ENCODE peak calls at places on chromosomes 11 and 22, in six cellular contexts. One of them, this sample, is unnamed.

GRCh38 chr11:117748771-117749540 is 48.1 kb downstream of the DSCAML1 start:
- DNase-seq in stimulated activated CD4-positive, alpha-beta T cell treated with anti-CD3 and anti-CD28 coated beads, TNF-alpha, amount 100 ng/mL, for 4 hours: no peak
- DNase-seq in RWPE1: no peak
- DNase-seq in EL: no peak
- DNase-seq in HTR-8/SVneo: no peak
- DNase-seq in activated naive CD8-positive, alpha-beta T cell treated with anti-CD3 and anti-CD28 coated beads, Interleukin-2, amount 50 U/mL, for 16 hours: no peak
- DNase-seq in this sample: no peak

GRCh38 chr11:62556102-62556871 is 9.7 kb upstream of the AHNAK start:
- DNase-seq in stimulated activated CD4-positive, alpha-beta T cell treated with anti-CD3 and anti-CD28 coated beads, TNF-alpha, amount 100 ng/mL, for 4 hours: no peak
- DNase-seq in HTR-8/SVneo: peak
- DNase-seq in RWPE1: peak
- DNase-seq in EL: peak
- DNase-seq in activated naive CD8-positive, alpha-beta T cell treated with anti-CD3 and anti-CD28 coated beads, Interleukin-2, amount 50 U/mL, for 16 hours: no peak
- DNase-seq in this sample: peak

GRCh38 chr11:2804189-2804588 is 81.4 kb downstream of the CDKN1C start:
- DNase-seq in EL: no peak
- DNase-seq in stimulated activated CD4-positive, alpha-beta T cell treated with anti-CD3 and anti-CD28 coated beads, TNF-alpha, amount 100 ng/mL, for 4 hours: no peak
- DNase-seq in activated naive CD8-positive, alpha-beta T cell treated with anti-CD3 and anti-CD28 coated beads, Interleukin-2, amount 50 U/mL, for 16 hours: no peak
- DNase-seq in RWPE1: no peak
- DNase-seq in HTR-8/SVneo: no peak
- DNase-seq in this sample: no peak

GRCh38 chr11:123261345-123262106 is 66.5 kb upstream of the CLMP start:
- DNase-seq in stimulated activated CD4-positive, alpha-beta T cell treated with anti-CD3 and anti-CD28 coated beads, TNF-alpha, amount 100 ng/mL, for 4 hours: peak
- DNase-seq in HTR-8/SVneo: peak
- DNase-seq in RWPE1: peak
- DNase-seq in activated naive CD8-positive, alpha-beta T cell treated with anti-CD3 and anti-CD28 coated beads, Interleukin-2, amount 50 U/mL, for 16 hours: peak
- DNase-seq in EL: peak
- DNase-seq in this sample: peak

GRCh38 chr11:23976776-23977380 is 520.0 kb upstream of the LUZP2 start:
- DNase-seq in EL: peak
- DNase-seq in activated naive CD8-positive, alpha-beta T cell treated with anti-CD3 and anti-CD28 coated beads, Interleukin-2, amount 50 U/mL, for 16 hours: no peak
- DNase-seq in HTR-8/SVneo: no peak
- DNase-seq in stimulated activated CD4-positive, alpha-beta T cell treated with anti-CD3 and anti-CD28 coated beads, TNF-alpha, amount 100 ng/mL, for 4 hours: no peak
- DNase-seq in RWPE1: no peak
- DNase-seq in this sample: peak

GRCh38 chr11:119864836-119865235 is 135.8 kb upstream of the NECTIN1 start:
- DNase-seq in activated naive CD8-positive, alpha-beta T cell treated with anti-CD3 and anti-CD28 coated beads, Interleukin-2, amount 50 U/mL, for 16 hours: no peak
- DNase-seq in RWPE1: no peak
- DNase-seq in HTR-8/SVneo: no peak
- DNase-seq in EL: no peak
- DNase-seq in stimulated activated CD4-positive, alpha-beta T cell treated with anti-CD3 and anti-CD28 coated beads, TNF-alpha, amount 100 ng/mL, for 4 hours: no peak
- DNase-seq in this sample: no peak

GRCh38 chr11:66626382-66626781 is 10.0 kb downstream of the RBM14 start:
- DNase-seq in RWPE1: no peak
- DNase-seq in stimulated activated CD4-positive, alpha-beta T cell treated with anti-CD3 and anti-CD28 coated beads, TNF-alpha, amount 100 ng/mL, for 4 hours: no peak
- DNase-seq in activated naive CD8-positive, alpha-beta T cell treated with anti-CD3 and anti-CD28 coated beads, Interleukin-2, amount 50 U/mL, for 16 hours: no peak
- DNase-seq in EL: no peak
- DNase-seq in HTR-8/SVneo: no peak
- DNase-seq in this sample: no peak

GRCh38 chr11:110305169-110306018 is 9.0 kb upstream of the RDX start:
- DNase-seq in activated naive CD8-positive, alpha-beta T cell treated with anti-CD3 and anti-CD28 coated beads, Interleukin-2, amount 50 U/mL, for 16 hours: no peak
- DNase-seq in RWPE1: peak
- DNase-seq in EL: no peak
- DNase-seq in HTR-8/SVneo: no peak
- DNase-seq in stimulated activated CD4-positive, alpha-beta T cell treated with anti-CD3 and anti-CD28 coated beads, TNF-alpha, amount 100 ng/mL, for 4 hours: no peak
- DNase-seq in this sample: no peak

GRCh38 chr11:68282141-68282860 is 10.5 kb upstream of the C11orf24 start:
- DNase-seq in EL: no peak
- DNase-seq in RWPE1: peak
- DNase-seq in HTR-8/SVneo: no peak
- DNase-seq in activated naive CD8-positive, alpha-beta T cell treated with anti-CD3 and anti-CD28 coated beads, Interleukin-2, amount 50 U/mL, for 16 hours: no peak
- DNase-seq in stimulated activated CD4-positive, alpha-beta T cell treated with anti-CD3 and anti-CD28 coated beads, TNF-alpha, amount 100 ng/mL, for 4 hours: no peak
- DNase-seq in this sample: no peak

GRCh38 chr22:21726650-21727049 is 8.9 kb downstream of the YPEL1 start:
- DNase-seq in HTR-8/SVneo: no peak
- DNase-seq in EL: no peak
- DNase-seq in stimulated activated CD4-positive, alpha-beta T cell treated with anti-CD3 and anti-CD28 coated beads, TNF-alpha, amount 100 ng/mL, for 4 hours: no peak
- DNase-seq in RWPE1: no peak
- DNase-seq in activated naive CD8-positive, alpha-beta T cell treated with anti-CD3 and anti-CD28 coated beads, Interleukin-2, amount 50 U/mL, for 16 hours: no peak
- DNase-seq in this sample: no peak

GRCh38 chr11:10856689-10857603 is 907 bp downstream of the ZBED5 start:
- DNase-seq in HTR-8/SVneo: peak
- DNase-seq in EL: peak
- DNase-seq in activated naive CD8-positive, alpha-beta T cell treated with anti-CD3 and anti-CD28 coated beads, Interleukin-2, amount 50 U/mL, for 16 hours: no peak
- DNase-seq in stimulated activated CD4-positive, alpha-beta T cell treated with anti-CD3 and anti-CD28 coated beads, TNF-alpha, amount 100 ng/mL, for 4 hours: no peak
- DNase-seq in RWPE1: peak
- DNase-seq in this sample: peak

GRCh38 chr22:19823638-19824196 is 31.0 kb downstream of the GNB1L start:
- DNase-seq in stimulated activated CD4-positive, alpha-beta T cell treated with anti-CD3 and anti-CD28 coated beads, TNF-alpha, amount 100 ng/mL, for 4 hours: no peak
- DNase-seq in activated naive CD8-positive, alpha-beta T cell treated with anti-CD3 and anti-CD28 coated beads, Interleukin-2, amount 50 U/mL, for 16 hours: no peak
- DNase-seq in RWPE1: peak
- DNase-seq in EL: no peak
- DNase-seq in HTR-8/SVneo: no peak
- DNase-seq in this sample: no peak

GRCh38 chr11:17314232-17314547 is 37.4 kb upstream of the NCR3LG1 start:
- DNase-seq in stimulated activated CD4-positive, alpha-beta T cell treated with anti-CD3 and anti-CD28 coated beads, TNF-alpha, amount 100 ng/mL, for 4 hours: no peak
- DNase-seq in RWPE1: peak
- DNase-seq in HTR-8/SVneo: peak
- DNase-seq in activated naive CD8-positive, alpha-beta T cell treated with anti-CD3 and anti-CD28 coated beads, Interleukin-2, amount 50 U/mL, for 16 hours: no peak
- DNase-seq in EL: peak
- DNase-seq in this sample: no peak

GRCh38 chr22:16819249-16819648 is 6.0 kb downstream of the XKR3 start:
- DNase-seq in stimulated activated CD4-positive, alpha-beta T cell treated with anti-CD3 and anti-CD28 coated beads, TNF-alpha, amount 100 ng/mL, for 4 hours: no peak
- DNase-seq in activated naive CD8-positive, alpha-beta T cell treated with anti-CD3 and anti-CD28 coated beads, Interleukin-2, amount 50 U/mL, for 16 hours: no peak
- DNase-seq in EL: no peak
- DNase-seq in RWPE1: no peak
- DNase-seq in HTR-8/SVneo: no peak
- DNase-seq in this sample: no peak

GRCh38 chr11:61071208-61071681 is 31.0 kb upstream of the CD5 start:
- DNase-seq in HTR-8/SVneo: no peak
- DNase-seq in RWPE1: no peak
- DNase-seq in activated naive CD8-positive, alpha-beta T cell treated with anti-CD3 and anti-CD28 coated beads, Interleukin-2, amount 50 U/mL, for 16 hours: no peak
- DNase-seq in EL: no peak
- DNase-seq in stimulated activated CD4-positive, alpha-beta T cell treated with anti-CD3 and anti-CD28 coated beads, TNF-alpha, amount 100 ng/mL, for 4 hours: no peak
- DNase-seq in this sample: no peak

GRCh38 chr11:57214087-57214395 is 23.0 kb downstream of the APLNR start:
- DNase-seq in HTR-8/SVneo: no peak
- DNase-seq in activated naive CD8-positive, alpha-beta T cell treated with anti-CD3 and anti-CD28 coated beads, Interleukin-2, amount 50 U/mL, for 16 hours: no peak
- DNase-seq in EL: peak
- DNase-seq in stimulated activated CD4-positive, alpha-beta T cell treated with anti-CD3 and anti-CD28 coated beads, TNF-alpha, amount 100 ng/mL, for 4 hours: no peak
- DNase-seq in RWPE1: no peak
- DNase-seq in this sample: no peak

GRCh38 chr22:38733329-38734202 is 22.2 kb downstream of the SUN2 start:
- DNase-seq in HTR-8/SVneo: peak
- DNase-seq in stimulated activated CD4-positive, alpha-beta T cell treated with anti-CD3 and anti-CD28 coated beads, TNF-alpha, amount 100 ng/mL, for 4 hours: peak
- DNase-seq in EL: no peak
- DNase-seq in RWPE1: peak
- DNase-seq in activated naive CD8-positive, alpha-beta T cell treated with anti-CD3 and anti-CD28 coated beads, Interleukin-2, amount 50 U/mL, for 16 hours: no peak
- DNase-seq in this sample: peak

GRCh38 chr11:121901853-121902252 is 214.2 kb downstream of the BLID start:
- DNase-seq in activated naive CD8-positive, alpha-beta T cell treated with anti-CD3 and anti-CD28 coated beads, Interleukin-2, amount 50 U/mL, for 16 hours: no peak
- DNase-seq in EL: no peak
- DNase-seq in RWPE1: no peak
- DNase-seq in HTR-8/SVneo: no peak
- DNase-seq in stimulated activated CD4-positive, alpha-beta T cell treated with anti-CD3 and anti-CD28 coated beads, TNF-alpha, amount 100 ng/mL, for 4 hours: no peak
- DNase-seq in this sample: no peak

GRCh38 chr11:132312616-132313210 is 942.3 kb downstream of the NTM start:
- DNase-seq in RWPE1: peak
- DNase-seq in HTR-8/SVneo: no peak
- DNase-seq in EL: peak
- DNase-seq in activated naive CD8-positive, alpha-beta T cell treated with anti-CD3 and anti-CD28 coated beads, Interleukin-2, amount 50 U/mL, for 16 hours: no peak
- DNase-seq in stimulated activated CD4-positive, alpha-beta T cell treated with anti-CD3 and anti-CD28 coated beads, TNF-alpha, amount 100 ng/mL, for 4 hours: no peak
- DNase-seq in this sample: peak

GRCh38 chr22:26748845-26749244 is 91.5 kb downstream of the MIAT start:
- DNase-seq in stimulated activated CD4-positive, alpha-beta T cell treated with anti-CD3 and anti-CD28 coated beads, TNF-alpha, amount 100 ng/mL, for 4 hours: no peak
- DNase-seq in activated naive CD8-positive, alpha-beta T cell treated with anti-CD3 and anti-CD28 coated beads, Interleukin-2, amount 50 U/mL, for 16 hours: no peak
- DNase-seq in RWPE1: no peak
- DNase-seq in HTR-8/SVneo: no peak
- DNase-seq in EL: no peak
- DNase-seq in this sample: no peak

GRCh38 chr22:41521166-41521565 is 23.1 kb downstream of the POLR3H start:
- DNase-seq in HTR-8/SVneo: no peak
- DNase-seq in RWPE1: no peak
- DNase-seq in EL: no peak
- DNase-seq in stimulated activated CD4-positive, alpha-beta T cell treated with anti-CD3 and anti-CD28 coated beads, TNF-alpha, amount 100 ng/mL, for 4 hours: no peak
- DNase-seq in activated naive CD8-positive, alpha-beta T cell treated with anti-CD3 and anti-CD28 coated beads, Interleukin-2, amount 50 U/mL, for 16 hours: no peak
- DNase-seq in this sample: no peak